ENCODE peak calls at places on chromosomes 7 and 10, in ten cellular contexts. X is amniotic epithelial cell; F is immature natural killer cell; U is SHP77 treated with DMSO at 0.1 percent for 48 hours; A is M059J; E is NCI-H446; D is substantia nigra; M is esophagus squamous epithelium; P is activated T-helper 1 cell treated with Interleukin-2 at 50 U/mL for 16 hours; G is stimulated activated CD8-positive, alpha-beta memory T cell treated with anti-CD3 and anti-CD28 coated beads, Interleukin-7, amount 100 ng/mL, for 1 hour. I is an unnamed sample.

GRCh38 chr7:139596626-139597025 is 73.1 kb downstream of the CLEC2L start:
- DNase-seq in X (no peak), F (no peak), U (no peak), A (no peak), E (no peak), D (no peak), M (no peak), P (no peak), G (no peak), I (no peak)

GRCh38 chr10:78543749-78544446 is 510.2 kb downstream of the RPS24 start:
- DNase-seq in X (peak; percentile 94), F (no peak), U (no peak), A (peak; percentile 53), E (no peak), D (peak; percentile 58), M (no peak), P (no peak), G (no peak), I (peak; percentile 98)

GRCh38 chr7:44533301-44534055 is 7.7 kb downstream of the NPC1L1 start:
- DNase-seq in X (no peak), F (no peak), U (peak; percentile 73), A (peak; percentile 33), E (peak; percentile 10), D (no peak), M (no peak), P (no peak), G (no peak), I (peak; percentile 36)

GRCh38 chr7:84283798-84284197 is 89.2 kb upstream of the SEMA3A start:
- DNase-seq in X (no peak), F (no peak), U (no peak), A (no peak), E (no peak), D (no peak), M (no peak), P (no peak), G (no peak), I (no peak)

GRCh38 chr7:111987115-111987826 is 218.9 kb downstream of the DOCK4 start:
- DNase-seq in X (peak; percentile 86), F (no peak), U (no peak), A (peak; percentile 52), E (no peak), D (no peak), M (no peak), P (no peak), G (no peak), I (peak; percentile 74)

GRCh38 chr7:5500056-5500776 is 76.6 kb upstream of the TNRC18 start:
- DNase-seq in X (no peak), F (no peak), U (no peak), A (peak; percentile 59), E (no peak), D (no peak), M (no peak), P (no peak), G (no peak), I (no peak)

GRCh38 chr7:120089968-120090367 is 183.0 kb upstream of the KCND2 start:
- DNase-seq in X (peak; percentile 42), F (no peak), U (no peak), A (peak; percentile 45), E (no peak), D (no peak), M (no peak), P (no peak), G (no peak), I (peak; percentile 66)

GRCh38 chr7:12731775-12732174 is 44.3 kb downstream of the ARL4A start:
- DNase-seq in X (no peak), F (no peak), U (no peak), A (no peak), E (no peak), D (no peak), M (no peak), P (no peak), G (no peak), I (peak; percentile 56)

GRCh38 chr10:50990568-50991495 is 83.5 kb upstream of the PRKG1 start:
- DNase-seq in X (peak; percentile 87), F (no peak), U (no peak), A (peak; percentile 69), E (no peak), D (no peak), M (no peak), P (no peak), G (no peak), I (peak; percentile 93)

GRCh38 chr10:9289811-9290210 is 1235.3 kb downstream of the GATA3 start:
- DNase-seq in X (peak; percentile 44), F (no peak), U (no peak), A (no peak), E (no peak), D (no peak), M (no peak), P (no peak), G (no peak), I (no peak)

GRCh38 chr7:82275342-82275741 is 168.2 kb downstream of the CACNA2D1 start:
- DNase-seq in X (no peak), F (no peak), U (no peak), A (no peak), E (no peak), D (no peak), M (no peak), P (no peak), G (no peak), I (no peak)

GRCh38 chr10:85600744-85601081 is 765.9 kb downstream of the GRID1 start:
- DNase-seq in X (no peak), F (no peak), U (no peak), A (no peak), E (no peak), D (no peak), M (no peak), P (no peak), G (no peak), I (no peak)

GRCh38 chr10:62031522-62031921 is 130.0 kb downstream of the ARID5B start:
- DNase-seq in X (no peak), F (no peak), U (no peak), A (no peak), E (no peak), D (no peak), M (no peak), P (no peak), G (no peak), I (no peak)

GRCh38 chr7:137933270-137934017 is 68.4 kb downstream of the CREB3L2 start:
- DNase-seq in X (peak; percentile 47), F (no peak), U (no peak), A (peak; percentile 86), E (peak; percentile 92), D (peak; percentile 9), M (no peak), P (no peak), G (no peak), I (peak; percentile 79)

GRCh38 chr7:85554294-85554877 is 367.5 kb upstream of the SEMA3D start:
- DNase-seq in X (peak; percentile 77), F (no peak), U (peak; percentile 7), A (peak; percentile 50), E (peak; percentile 71), D (peak; percentile 29), M (no peak), P (no peak), G (no peak), I (peak; percentile 86)

GRCh38 chr7:151012921-151013347 is 11.4 kb downstream of the ATG9B start:
- DNase-seq in X (no peak), F (no peak), U (peak; percentile 11), A (no peak), E (peak; percentile 16), D (peak; percentile 10), M (no peak), P (no peak), G (no peak), I (no peak)

GRCh38 chr7:94182066-94182465 is 177.9 kb upstream of the BET1 start:
- DNase-seq in X (peak; percentile 80), F (no peak), U (no peak), A (peak; percentile 88), E (no peak), D (no peak), M (no peak), P (no peak), G (no peak), I (peak; percentile 77)

GRCh38 chr10:60821661-60822060 is 43.4 kb downstream of the CDK1 start:
- DNase-seq in X (no peak), F (no peak), U (no peak), A (no peak), E (no peak), D (no peak), M (no peak), P (no peak), G (no peak), I (no peak)

GRCh38 chr10:23496727-23497126 is 57.9 kb downstream of the OTUD1 start:
- DNase-seq in X (no peak), F (no peak), U (no peak), A (no peak), E (no peak), D (no peak), M (no peak), P (no peak), G (no peak), I (no peak)

GRCh38 chr7:70432567-70433001 is 699.4 kb upstream of the GALNT17 start:
- DNase-seq in X (no peak), F (no peak), U (peak; percentile 36), A (no peak), E (peak; percentile 96), D (peak; percentile 8), M (no peak), P (no peak), G (no peak), I (no peak)

GRCh38 chr7:158239290-158239981 is 348.2 kb downstream of the PTPRN2 start:
- DNase-seq in X (no peak), F (no peak), U (peak; percentile 28), A (no peak), E (no peak), D (no peak), M (no peak), P (no peak), G (no peak), I (no peak)

GRCh38 chr7:40482794-40483374 is 348.1 kb downstream of the SUGCT start:
- DNase-seq in X (no peak), F (no peak), U (no peak), A (no peak), E (no peak), D (no peak), M (no peak), P (no peak), G (no peak), I (peak; percentile 14)

I was measured in fibroblast of the aortic adventitia.